ENCODE peak calls at places on chromosomes 13 and 19, in eight cellular contexts. C is CD8-positive, alpha-beta memory T cell; V is activated CD4-positive, alpha-beta T cell treated with anti-CD3 and anti-CD28 coated beads, Interleukin-2, amount 10 ng/mL, durations not matched to agents 7 days and 5 days; A is GM23248; Y is HAP-1; R is NCI-H460; N is coronary artery; T is stimulated activated CD4-positive, alpha-beta T cell treated with anti-CD3 and anti-CD28 coated beads, Interleukin-2, amount 100 ng/mL, for 48 hours. X is an unnamed sample.

GRCh38 chr13:77836423-77836822 is 82.2 kb downstream of the EDNRB start:
- DNase-seq in N (no peak), R (no peak), Y (no peak), V (no peak), A (no peak), C (no peak), T (no peak), X (no peak)

GRCh38 chr13:42497798-42498197 is 76.2 kb upstream of the TNFSF11 start:
- DNase-seq in A (peak), N (no peak), T (no peak), V (no peak), C (no peak), R (no peak), Y (no peak), X (no peak)

GRCh38 chr13:52848455-52849190 is at the start of gene PCDH8:
- DNase-seq in V (no peak), Y (peak), N (no peak), C (no peak), T (no peak), R (no peak), A (peak), X (no peak)

GRCh38 chr13:37788346-37788745 is 81.2 kb downstream of the TRPC4 start:
- DNase-seq in N (no peak), A (no peak), Y (no peak), V (no peak), R (no peak), C (no peak), T (no peak), X (no peak)

GRCh38 chr19:46470376-46470775 is 987 bp downstream of the PNMA8A start:
- DNase-seq in V (no peak), C (no peak), R (no peak), Y (no peak), A (no peak), T (no peak), N (no peak), X (no peak)

GRCh38 chr13:109667754-109668360 is 118.5 kb downstream of the IRS2 start:
- DNase-seq in A (no peak), R (no peak), Y (no peak), C (no peak), T (no peak), N (no peak), V (no peak), X (no peak)

GRCh38 chr13:109401307-109401706 is 385.1 kb downstream of the IRS2 start:
- DNase-seq in R (no peak), Y (no peak), C (no peak), A (no peak), T (no peak), N (no peak), V (no peak), X (no peak)

GRCh38 chr19:16207490-16208025 is 9.8 kb downstream of the AP1M1 start:
- DNase-seq in R (no peak), T (no peak), V (no peak), C (no peak), Y (no peak), A (no peak), N (no peak), X (no peak)

GRCh38 chr19:10417598-10418280 is 2.6 kb upstream of the PDE4A start:
- DNase-seq in T (no peak), R (no peak), C (no peak), Y (peak), N (no peak), V (no peak), A (no peak), X (peak)

X was measured in CD4-positive, CD25-positive, alpha-beta regulatory T cell.